ENCODE peak calls at places on chromosomes 12 and 14, in four cellular contexts. W is H9, K is psoas muscle, D is WTC11. U is an unnamed sample.
A peak's percentile ranks its signal among the peaks of the same experiment; 100 is the strongest.

GRCh38 chr14:85241022-85241880 is 288.7 kb upstream of the FLRT2 start:
- DNase-seq in K (peak; percentile 23), D (no peak), W (no peak), U (no peak)

GRCh38 chr12:130994821-130995375 is 41.2 kb downstream of the ADGRD1 start:
- DNase-seq in W (no peak), K (no peak), D (no peak), U (no peak)

GRCh38 chr12:121590476-121591143 is 9.8 kb upstream of the KDM2B start:
- DNase-seq in D (no peak), K (peak; percentile 20), W (no peak), U (peak; percentile 54)

GRCh38 chr12:131720241-131720640 is 9.4 kb downstream of the SFSWAP start:
- DNase-seq in W (no peak), K (no peak), D (no peak), U (no peak)

GRCh38 chr14:60514378-60515243 is 5.7 kb downstream of the SIX6 start:
- DNase-seq in D (peak; percentile 81), W (peak; percentile 83), K (peak; percentile 61), U (no peak)

GRCh38 chr12:76518699-76519098 is 40.9 kb downstream of the OSBPL8 start:
- DNase-seq in W (peak; percentile 69), K (no peak), D (peak; percentile 17), U (no peak)

GRCh38 chr12:26808766-26809460 is 24.1 kb downstream of the ITPR2 start:
- DNase-seq in K (no peak), D (no peak), W (no peak), U (no peak)

GRCh38 chr12:90112668-90113067 is 404.0 kb upstream of the ATP2B1 start:
- DNase-seq in K (no peak), D (no peak), W (no peak), U (no peak)

GRCh38 chr12:4273651-4274395 is at the start of gene CCND2:
- DNase-seq in W (peak; percentile 96), K (peak; percentile 86), D (peak; percentile 88), U (peak; percentile 57)

GRCh38 chr12:106841471-106842302 is 67.2 kb downstream of the RIC8B start:
- DNase-seq in W (no peak), D (no peak), K (no peak), U (no peak)

GRCh38 chr12:109255377-109255776 is 53.7 kb downstream of the FOXN4 start:
- DNase-seq in D (peak; percentile 46), W (no peak), K (no peak), U (no peak)

GRCh38 chr12:32302218-32302826 is 97.0 kb upstream of the FGD4 start:
- DNase-seq in W (peak; percentile 72), K (no peak), D (peak; percentile 40), U (no peak)

GRCh38 chr14:54003064-54003463 is 46.4 kb upstream of the BMP4 start:
- DNase-seq in K (no peak), D (no peak), W (no peak), U (no peak)

GRCh38 chr12:57585156-57585555 is 5.8 kb upstream of the PIP4K2C start:
- DNase-seq in W (no peak), D (no peak), K (no peak), U (no peak)

GRCh38 chr14:32481707-32482106 is 152.6 kb downstream of the AKAP6 start:
- DNase-seq in K (no peak), W (no peak), D (no peak), U (no peak)

GRCh38 chr12:109393437-109394345 is 46.0 kb downstream of the MYO1H start:
- DNase-seq in K (peak; percentile 15), W (peak; percentile 46), D (peak; percentile 45), U (no peak)

GRCh38 chr14:34632451-34632850 is 2.5 kb upstream of the SNX6 start:
- DNase-seq in W (no peak), D (no peak), K (no peak), U (no peak)

GRCh38 chr12:69578283-69578682 is 7.0 kb upstream of the CCT2 start:
- DNase-seq in W (no peak), K (no peak), D (no peak), U (no peak)

GRCh38 chr14:83300454-83301064 is 1766.9 kb upstream of the SEL1L start:
- DNase-seq in K (no peak), D (no peak), W (no peak), U (no peak)

GRCh38 chr12:58310368-58310767 is 369.0 kb downstream of the ATP23 start:
- DNase-seq in D (no peak), W (no peak), K (no peak), U (no peak)

GRCh38 chr14:105602799-105603763 is 76.7 kb downstream of the TMEM121 start:
- DNase-seq in W (no peak), K (peak; percentile 11), D (no peak), U (no peak)

GRCh38 chr12:132689227-132689626 is 1.8 kb downstream of the PXMP2 start:
- DNase-seq in K (no peak), W (no peak), D (peak; percentile 25), U (no peak)

DNA sequence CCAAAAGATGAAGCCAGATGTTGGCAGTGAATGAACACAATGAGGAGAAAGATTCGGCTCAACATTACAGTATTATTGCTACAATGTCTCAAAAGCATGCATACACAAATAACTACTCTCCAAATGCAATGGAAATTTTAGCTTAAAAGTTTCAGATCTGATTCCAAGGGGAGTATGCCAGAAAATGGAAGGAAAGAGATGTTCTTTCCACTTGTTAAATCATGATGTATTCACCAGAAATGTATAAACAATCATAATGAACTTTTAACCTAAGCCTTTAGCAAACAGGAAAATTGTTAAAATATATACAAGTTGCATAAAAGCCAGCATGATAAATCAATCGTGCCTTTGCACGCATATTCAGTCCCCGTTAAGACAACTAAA is 62.1 kb downstream of the SH2B3 start:
- DNase-seq in W (no peak), K (no peak), D (no peak), U (no peak)
- TF ChIP-seq CTCF in W (no peak), K (no peak), D (no peak), U (no peak)

GRCh38 chr12:21065845-21066244 is 65.1 kb upstream of the SLCO1B1 start:
- DNase-seq in W (no peak), K (no peak), D (peak; percentile 12), U (no peak)
- TF ChIP-seq CTCF in W (peak; percentile 68), K (no peak), D (no peak), U (no peak)

DNA sequence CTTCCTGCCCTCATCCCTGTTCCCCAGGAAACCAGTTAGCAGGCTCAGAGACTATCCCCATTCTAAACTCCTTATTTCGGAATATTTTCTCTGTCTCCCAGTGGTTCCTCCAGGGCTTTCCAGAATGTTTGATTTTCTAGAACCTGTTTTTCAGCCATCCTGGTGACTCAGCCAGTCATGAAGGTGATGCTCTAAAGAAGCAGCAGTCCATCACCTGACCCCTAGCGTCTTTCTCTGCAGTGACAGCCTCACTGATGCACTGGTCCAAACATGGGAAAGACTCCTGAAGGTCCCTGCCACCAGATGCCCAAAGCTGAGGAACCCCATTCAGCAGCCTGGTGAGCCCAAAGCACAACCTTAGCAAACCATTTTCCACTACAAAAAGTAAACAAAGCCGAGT is 212.6 kb downstream of the PHETA1 start:
- DNase-seq in W (no peak), K (no peak), D (no peak), U (no peak)
- TF ChIP-seq CTCF in W (no peak), K (no peak), D (no peak), U (no peak)

GRCh38 chr14:73700325-73700724 is 13.9 kb downstream of the PNMA1 start:
- DNase-seq in W (no peak), K (no peak), D (no peak), U (no peak)
- TF ChIP-seq CTCF in W (no peak), K (no peak), D (no peak), U (no peak)

DNA sequence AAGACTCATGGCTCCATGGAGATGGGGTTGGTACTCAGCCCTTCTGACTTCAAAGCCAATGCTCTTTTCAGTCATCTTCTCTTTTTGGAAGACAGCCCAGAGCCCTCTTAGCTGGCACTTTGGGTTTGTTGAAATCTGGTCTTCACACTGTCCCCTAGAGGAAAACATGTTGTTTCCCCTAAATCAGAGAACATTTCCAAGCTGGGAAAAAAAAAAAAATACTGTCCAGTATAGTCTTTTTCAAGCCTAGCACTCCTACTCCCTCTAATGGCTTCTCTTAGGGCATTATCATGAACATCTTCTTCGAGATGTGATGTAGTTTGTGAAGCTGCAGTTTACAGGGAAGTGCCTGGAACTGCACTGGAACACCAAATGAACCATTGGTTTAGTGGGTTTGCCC is 3.0 kb upstream of the ZC3H14 start:
- DNase-seq in K (no peak), D (no peak), W (no peak), U (no peak)
- TF ChIP-seq CTCF in K (peak; percentile 38), D (no peak), W (peak; percentile 34), U (no peak)

GRCh38 chr14:69711471-69712216 is 55.3 kb upstream of the SRSF5 start:
- DNase-seq in W (no peak), D (no peak), K (no peak), U (no peak)

GRCh38 chr14:69712637-69713088 is 54.3 kb upstream of the SRSF5 start:
- DNase-seq in W (peak; percentile 73), D (peak; percentile 45), K (peak; percentile 40), U (no peak)

GRCh38 chr14:69713976-69714716 is 52.8 kb upstream of the SRSF5 start:
- DNase-seq in K (no peak), W (no peak), D (no peak), U (no peak)

GRCh38 chr14:69712217-69712565 is 54.8 kb upstream of the SRSF5 start:
- DNase-seq in W (no peak), K (no peak), D (no peak), U (no peak)

GRCh38 chr14:69713127-69713800 is 53.7 kb upstream of the SRSF5 start:
- DNase-seq in D (peak; percentile 75), K (no peak), W (peak; percentile 88), U (no peak)
- TF ChIP-seq CTCF in D (no peak), K (peak; percentile 21), W (peak; percentile 52), U (no peak)

GRCh38 chr14:97010491-97011160 is 213.4 kb downstream of the VRK1 start:
- DNase-seq in K (no peak), W (peak; percentile 50), D (peak; percentile 46), U (no peak)
- TF ChIP-seq CTCF in K (no peak), W (peak; percentile 71), D (peak; percentile 73), U (no peak)

DNA sequence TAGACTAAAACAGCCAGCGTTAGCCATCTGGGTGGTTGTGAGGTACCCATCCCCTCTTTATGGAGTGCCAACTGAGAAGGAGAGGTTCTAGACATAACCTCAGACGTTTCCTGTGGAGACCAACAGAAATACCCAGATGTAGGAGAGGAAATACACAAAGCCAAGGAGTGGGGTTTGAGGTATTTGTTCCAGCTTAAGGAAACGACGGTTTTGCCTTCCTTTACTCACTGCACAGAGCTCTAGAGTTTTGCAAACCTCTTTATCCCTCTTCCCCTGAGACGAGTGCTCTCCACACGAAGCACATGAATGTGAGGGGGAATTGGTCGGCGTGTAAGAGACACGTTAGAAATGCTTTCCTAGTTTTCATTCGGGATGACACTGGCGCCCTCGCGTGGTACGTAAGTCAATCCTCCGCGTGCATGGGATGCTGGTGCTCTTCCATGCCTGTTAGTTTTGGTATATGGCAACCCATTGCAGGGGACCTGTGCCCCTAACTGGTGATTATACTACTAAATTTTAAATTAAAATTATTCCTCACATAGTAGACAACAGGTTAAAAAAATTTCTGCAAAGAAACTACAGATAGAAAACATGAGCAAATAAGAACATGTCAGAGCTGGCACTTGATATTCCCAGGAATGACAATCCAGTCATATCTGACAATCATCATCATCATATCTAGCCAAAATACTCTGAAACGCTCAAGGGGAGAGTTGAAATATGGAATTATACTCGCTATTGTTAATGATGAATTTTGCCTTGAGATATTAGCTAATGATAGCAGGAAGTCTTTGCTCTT is 121.7 kb downstream of the PPM1H start:
- DNase-seq in W (peak; percentile 65), K (peak; percentile 54), D (peak; percentile 58), U (no peak)
- TF ChIP-seq CTCF in W (peak; percentile 88), K (peak; percentile 57), D (peak; percentile 41), U (peak; percentile 32)